ENCODE peak calls at places on chromosome 19, in seven cellular contexts. W, F, N, Y, J, P and I are unnamed samples.

GRCh38 chr19:4870025-4870700 is 2.7 kb upstream of the PLIN3 start:
- DNase-seq in W (peak; percentile 25), F (peak; percentile 86), J (peak; percentile 65), P (peak; percentile 68), Y (peak; percentile 88), N (peak; percentile 61), I (no peak)

GRCh38 chr19:28377077-28377476 is 835.9 kb downstream of the UQCRFS1 start:
- DNase-seq in N (peak; percentile 6), W (no peak), F (peak; percentile 6), P (no peak), J (no peak), Y (no peak), I (no peak)

GRCh38 chr19:36851898-36852297 is 1.2 kb downstream of the ZNF345 start:
- DNase-seq in W (no peak), J (no peak), Y (no peak), P (no peak), N (no peak), F (no peak), I (no peak)

GRCh38 chr19:17933414-17934129 is 757 bp downstream of the CCDC124 start:
- DNase-seq in J (no peak), N (no peak), W (no peak), Y (peak; percentile 29), P (no peak), F (no peak), I (no peak)

GRCh38 chr19:18062043-18062442 is 24.7 kb downstream of the IL12RB1 start:
- DNase-seq in F (no peak), P (no peak), Y (no peak), N (no peak), J (no peak), W (no peak), I (no peak)

GRCh38 chr19:30649934-30650614 is 277.9 kb downstream of the ZNF536 start:
- DNase-seq in N (peak; percentile 63), W (peak; percentile 69), Y (peak; percentile 18), F (peak; percentile 59), J (no peak), P (no peak), I (peak; percentile 74)

GRCh38 chr19:56971230-56971629 is 130.7 kb upstream of the PEG3 start:
- DNase-seq in N (no peak), F (no peak), W (no peak), J (no peak), Y (no peak), P (no peak), I (no peak)

GRCh38 chr19:6947745-6948144 is 60.4 kb downstream of the ADGRE1 start:
- DNase-seq in F (no peak), P (no peak), N (peak; percentile 80), J (no peak), W (no peak), Y (peak; percentile 6), I (peak; percentile 78)

GRCh38 chr19:35123573-35123972 is 8.0 kb downstream of the FXYD3 start:
- DNase-seq in Y (no peak), W (peak; percentile 56), P (no peak), J (no peak), F (no peak), N (no peak), I (no peak)

GRCh38 chr19:34962945-34963530 is 991 bp downstream of the ZNF792 start:
- DNase-seq in P (no peak), N (peak; percentile 16), F (peak; percentile 67), J (no peak), Y (no peak), W (no peak), I (peak; percentile 35)

GRCh38 chr19:41353466-41354342 is at the start of gene TGFB1:
- DNase-seq in J (peak; percentile 94), Y (peak; percentile 72), W (peak; percentile 81), N (peak; percentile 94), F (peak; percentile 96), P (peak; percentile 89), I (peak; percentile 98)

GRCh38 chr19:1568320-1569019 is at the start of gene MEX3D:
- DNase-seq in Y (peak; percentile 4), W (peak; percentile 88), J (peak; percentile 79), F (no peak), P (peak; percentile 87), N (peak; percentile 79), I (peak; percentile 100)

GRCh38 chr19:35284153-35285140 is 2.1 kb downstream of the HAMP start:
- DNase-seq in W (no peak), N (no peak), F (no peak), Y (no peak), J (no peak), P (no peak), I (no peak)

GRCh38 chr19:39160889-39161672 is 35.5 kb downstream of the PAK4 start:
- DNase-seq in Y (peak; percentile 24), W (peak; percentile 42), N (no peak), F (no peak), J (no peak), P (no peak), I (no peak)

GRCh38 chr19:1799695-1800342 is 12.3 kb downstream of the ATP8B3 start:
- DNase-seq in W (no peak), F (no peak), Y (no peak), J (no peak), N (no peak), P (no peak), I (no peak)

GRCh38 chr19:42419309-42419708 is 7.9 kb downstream of the LIPE start:
- DNase-seq in F (no peak), W (no peak), J (no peak), Y (no peak), P (peak; percentile 28), N (no peak), I (peak; percentile 28)

GRCh38 chr19:49434907-49435577 is 6.3 kb downstream of the SLC17A7 start:
- DNase-seq in W (no peak), P (no peak), Y (no peak), N (no peak), F (no peak), J (no peak), I (no peak)

GRCh38 chr19:53195265-53195879 is 2.2 kb upstream of the ZNF665 start:
- DNase-seq in Y (peak; percentile 64), N (peak; percentile 86), W (peak; percentile 90), P (peak; percentile 79), F (no peak), J (peak; percentile 65), I (peak; percentile 73)

GRCh38 chr19:16678498-16678897 is 17.6 kb downstream of the TMEM38A start:
- DNase-seq in Y (no peak), J (no peak), N (no peak), P (no peak), F (no peak), W (no peak), I (no peak)

GRCh38 chr19:44585371-44586141 is 27.8 kb upstream of the IGSF23 start:
- DNase-seq in W (no peak), J (no peak), P (no peak), F (no peak), N (no peak), Y (peak; percentile 49), I (no peak)

GRCh38 chr19:50794778-50795664 is 4.8 kb downstream of the ACP4 start:
- DNase-seq in W (peak; percentile 36), F (no peak), P (no peak), Y (no peak), N (peak; percentile 46), J (no peak), I (no peak)
- TF ChIP-seq CTCF in W (no peak), F (no peak), P (no peak), Y (no peak), N (peak; percentile 10), J (no peak), I (peak; percentile 17)

DNA sequence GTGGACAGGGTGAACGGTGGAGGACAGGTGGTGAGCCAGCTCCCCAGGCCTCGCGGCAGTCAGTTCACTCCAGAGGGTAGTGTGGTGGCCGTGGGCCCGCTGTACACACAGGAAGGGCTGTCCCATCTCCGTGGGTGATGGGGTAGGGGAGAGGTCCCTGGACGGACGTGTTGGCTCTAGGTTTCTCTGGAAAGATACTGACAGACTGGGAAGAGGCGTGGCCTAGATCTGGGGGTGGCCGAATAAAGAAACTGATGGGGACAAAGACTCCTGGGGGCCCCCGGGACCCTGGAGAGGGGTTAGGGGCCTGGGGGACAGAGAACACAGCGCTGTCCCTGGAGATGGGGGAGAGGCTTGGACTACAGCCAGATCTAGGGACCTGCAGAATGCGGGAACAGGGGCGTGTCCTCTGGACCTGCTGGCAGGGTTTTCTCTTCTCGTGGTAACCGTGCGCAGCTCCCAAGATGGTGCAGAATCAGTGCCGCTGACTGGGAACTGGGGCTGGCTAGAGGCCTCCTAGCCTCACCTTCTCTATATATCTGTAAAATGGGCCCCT is 4.0 kb upstream of the PRAM1 start:
- DNase-seq in N (no peak), Y (no peak), J (no peak), F (no peak), W (peak; percentile 45), P (no peak), I (no peak)
- TF ChIP-seq CTCF in N (peak; percentile 10), Y (no peak), J (peak; percentile 5), F (no peak), W (no peak), P (peak; percentile 23), I (no peak)

DNA sequence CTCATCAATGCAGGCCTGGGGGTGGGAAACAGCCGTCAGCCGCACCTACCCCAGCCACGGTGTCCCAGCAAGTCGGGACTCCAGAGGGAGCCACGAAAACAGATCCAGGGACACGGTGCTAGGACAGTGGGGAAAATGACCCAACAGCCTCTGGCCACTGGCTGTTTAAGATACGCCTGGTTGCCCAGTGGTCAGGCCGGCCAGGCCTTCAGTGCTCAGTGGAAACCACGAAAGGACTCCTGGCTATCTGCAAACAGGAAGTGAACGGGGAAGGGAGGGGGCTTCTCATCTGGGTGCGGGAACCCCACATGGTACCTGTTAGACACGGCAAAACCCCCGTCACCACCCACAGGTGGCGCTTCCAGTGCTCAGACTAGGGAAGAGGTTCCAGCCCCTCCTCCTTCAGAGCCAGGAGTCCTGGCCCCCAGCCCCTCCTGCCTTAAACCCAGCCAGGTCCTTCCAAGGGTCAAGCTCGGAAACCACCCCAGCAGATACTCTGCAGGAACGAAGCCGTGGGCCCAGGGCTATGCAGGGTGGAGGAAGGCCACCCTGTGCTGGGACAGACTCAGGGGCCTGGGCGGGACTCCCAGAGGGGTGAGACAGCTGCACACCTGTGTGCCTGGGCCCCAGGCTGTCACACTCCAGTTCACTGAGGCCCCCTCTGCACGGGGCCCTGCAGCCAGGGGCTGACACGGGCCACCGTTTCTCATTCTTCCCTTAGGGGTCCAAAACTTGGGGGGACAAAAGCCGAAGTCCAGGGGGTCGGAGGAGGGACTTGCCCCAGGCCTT is 4.5 kb downstream of the PPP1R12C start:
- DNase-seq in Y (no peak), F (no peak), N (no peak), J (no peak), P (peak; percentile 61), W (no peak), I (peak; percentile 72)
- TF ChIP-seq CTCF in Y (no peak), F (no peak), N (no peak), J (no peak), P (no peak), W (no peak), I (no peak)

DNA sequence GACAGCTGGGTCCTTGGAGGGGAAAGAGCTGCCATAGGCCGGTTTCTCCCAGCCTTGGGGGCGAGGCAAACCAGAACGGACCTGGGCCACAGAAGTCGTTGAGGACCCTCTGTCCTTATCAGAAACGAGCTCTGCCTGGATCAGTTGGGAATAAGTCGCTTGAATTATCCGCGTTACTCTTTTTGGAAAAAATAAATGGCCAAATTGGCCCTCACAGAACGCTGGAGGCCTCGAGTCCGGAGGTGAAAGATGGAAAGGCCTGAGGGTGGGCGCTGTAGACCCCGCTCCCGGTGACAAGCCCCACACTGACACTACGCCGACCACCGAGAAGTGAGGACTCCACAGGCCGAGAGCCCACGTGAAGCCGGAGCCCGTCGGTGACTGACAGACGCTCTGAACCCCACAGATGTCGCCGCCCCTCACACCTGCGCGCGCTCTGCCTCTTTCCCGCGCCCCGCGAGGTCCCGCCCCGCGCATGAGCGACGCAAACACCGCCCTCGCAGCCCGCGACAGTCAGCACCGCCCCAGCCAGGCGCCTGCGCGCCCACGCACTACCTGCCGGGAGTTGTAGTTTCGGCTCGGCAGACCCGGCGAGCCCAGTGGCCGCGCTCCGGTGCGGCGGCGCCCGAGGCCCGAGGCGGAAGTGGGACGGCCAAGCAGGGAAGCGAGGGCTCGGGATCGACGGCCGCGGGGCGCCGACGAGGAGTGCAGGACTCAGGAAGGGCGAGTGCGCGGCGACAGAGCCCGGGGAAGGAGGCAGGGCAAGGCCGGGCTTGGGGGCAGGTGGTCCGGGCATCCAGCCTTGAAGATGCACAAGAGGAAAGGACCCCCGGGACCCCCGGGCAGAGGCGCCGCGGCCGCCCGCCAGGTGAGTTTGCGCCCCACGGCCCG is at the start of the genes BRME1 and CC2D1A:
- DNase-seq in Y (peak; percentile 59), N (peak; percentile 98), P (peak; percentile 93), W (peak; percentile 97), F (peak; percentile 95), J (peak; percentile 97), I (peak; percentile 99)
- TF ChIP-seq CTCF in Y (no peak), N (no peak), P (no peak), W (no peak), F (no peak), J (no peak), I (no peak)